ENCODE peak calls at places on chromosomes 11 and 22, in nine cellular contexts. T, V, B, H, A, K, Q, J and N are unnamed samples.

GRCh38 chr11:106302416-106302815 is 225.0 kb downstream of the AASDHPPT start:
- DNase-seq in T (no peak), V (no peak), B (no peak), H (no peak), A (no peak), K (no peak), Q (no peak), J (no peak), N (no peak)

GRCh38 chr11:44999068-44999467 is 48.4 kb upstream of the TP53I11 start:
- DNase-seq in T (no peak), V (no peak), B (no peak), H (no peak), A (no peak), K (no peak), Q (no peak), J (no peak), N (no peak)

GRCh38 chr11:19508166-19508565 is 204.5 kb upstream of the NAV2 start:
- DNase-seq in T (no peak), V (no peak), B (peak), H (no peak), A (no peak), K (no peak), Q (no peak), J (no peak), N (peak)

GRCh38 chr11:73729594-73730206 is 31.2 kb downstream of the RAB6A start:
- DNase-seq in T (no peak), V (no peak), B (no peak), H (peak), A (no peak), K (no peak), Q (no peak), J (no peak), N (peak)

GRCh38 chr11:47070769-47071168 is 105.9 kb downstream of the ARFGAP2 start:
- DNase-seq in T (no peak), V (no peak), B (no peak), H (no peak), A (no peak), K (no peak), Q (no peak), J (no peak), N (no peak)

GRCh38 chr11:68314203-68314885 is 2.0 kb downstream of the LRP5 start:
- DNase-seq in T (no peak), V (no peak), B (no peak), H (peak), A (no peak), K (no peak), Q (peak), J (no peak), N (peak)

GRCh38 chr22:39996732-39997131 is 2.0 kb downstream of the FAM83F start:
- DNase-seq in T (no peak), V (no peak), B (no peak), H (no peak), A (no peak), K (no peak), Q (no peak), J (no peak), N (no peak)

GRCh38 chr11:66728760-66729385 is at the start of gene SPTBN2:
- DNase-seq in T (no peak), V (no peak), B (no peak), H (peak), A (no peak), K (peak), Q (no peak), J (no peak), N (peak)

GRCh38 chr22:31148953-31149627 is 8.8 kb upstream of the PLA2G3 start:
- DNase-seq in T (peak), V (no peak), B (peak), H (peak), A (peak), K (peak), Q (peak), J (peak), N (peak)

GRCh38 chr11:69170704-69171103 is 15.0 kb downstream of the SMIM38 start:
- DNase-seq in T (no peak), V (peak), B (no peak), H (no peak), A (no peak), K (no peak), Q (no peak), J (no peak), N (no peak)

GRCh38 chr11:14552089-14552488 is 31.9 kb upstream of the PSMA1 start:
- DNase-seq in T (no peak), V (no peak), B (no peak), H (no peak), A (no peak), K (no peak), Q (no peak), J (no peak), N (no peak)

GRCh38 chr11:33779849-33780528 is 5.7 kb upstream of the FBXO3 start:
- DNase-seq in T (peak), V (no peak), B (no peak), H (no peak), A (no peak), K (peak), Q (peak), J (peak), N (peak)

GRCh38 chr11:67468509-67468834 is 579 bp downstream of the TMEM134 start:
- DNase-seq in T (no peak), V (no peak), B (no peak), H (peak), A (no peak), K (no peak), Q (peak), J (no peak), N (no peak)

GRCh38 chr22:39253427-39254070 is 8.8 kb upstream of the PDGFB start:
- DNase-seq in T (no peak), V (no peak), B (peak), H (peak), A (peak), K (peak), Q (peak), J (peak), N (peak)

GRCh38 chr22:46220921-46221320 is 29.2 kb downstream of the CDPF1 start:
- DNase-seq in T (no peak), V (no peak), B (no peak), H (no peak), A (no peak), K (peak), Q (no peak), J (no peak), N (no peak)

GRCh38 chr11:12193515-12194336 is 83.3 kb downstream of the MICAL2 start:
- DNase-seq in T (no peak), V (no peak), B (no peak), H (no peak), A (no peak), K (no peak), Q (no peak), J (no peak), N (no peak)

GRCh38 chr11:75474878-75475766 is 42.1 kb upstream of the KLHL35 start:
- DNase-seq in T (no peak), V (peak), B (peak), H (peak), A (peak), K (peak), Q (peak), J (no peak), N (peak)

GRCh38 chr11:100329352-100329751 is 357.7 kb upstream of the ARHGAP42 start:
- DNase-seq in T (no peak), V (no peak), B (no peak), H (no peak), A (no peak), K (no peak), Q (no peak), J (no peak), N (no peak)

GRCh38 chr11:765025-765801 is 12.1 kb downstream of the GATD1 start:
- DNase-seq in T (no peak), V (peak), B (peak), H (peak), A (peak), K (peak), Q (peak), J (no peak), N (peak)

GRCh38 chr11:63020671-63021255 is 5.1 kb upstream of the SLC22A8 start:
- DNase-seq in T (no peak), V (no peak), B (no peak), H (peak), A (no peak), K (no peak), Q (no peak), J (no peak), N (no peak)

GRCh38 chr11:17532814-17533213 is 11.4 kb downstream of the USH1C start:
- DNase-seq in T (no peak), V (no peak), B (no peak), H (no peak), A (no peak), K (no peak), Q (no peak), J (no peak), N (peak)

GRCh38 chr11:114377612-114378267 is 22.6 kb downstream of the C11orf71 start:
- DNase-seq in T (peak), V (no peak), B (no peak), H (peak), A (no peak), K (peak), Q (peak), J (no peak), N (peak)

GRCh38 chr11:66324626-66325025 is 7.8 kb upstream of the CD248 start:
- DNase-seq in T (no peak), V (no peak), B (no peak), H (no peak), A (no peak), K (peak), Q (peak), J (no peak), N (peak)

GRCh38 chr11:47152953-47153950 is 23.4 kb downstream of the ARFGAP2 start:
- DNase-seq in T (peak), V (no peak), B (peak), H (peak), A (peak), K (peak), Q (peak), J (peak), N (peak)

GRCh38 chr11:134412508-134413333 is 679 bp upstream of the B3GAT1 start:
- DNase-seq in T (no peak), V (peak), B (peak), H (peak), A (peak), K (peak), Q (no peak), J (no peak), N (peak)

GRCh38 chr11:8811571-8811970 is 99.4 kb upstream of the AKIP1 start:
- DNase-seq in T (no peak), V (no peak), B (no peak), H (no peak), A (no peak), K (peak), Q (no peak), J (no peak), N (no peak)

GRCh38 chr22:19841641-19842385 is 12.9 kb downstream of the GNB1L start:
- DNase-seq in T (no peak), V (no peak), B (no peak), H (no peak), A (no peak), K (no peak), Q (no peak), J (no peak), N (no peak)
- TF ChIP-seq CTCF in T (no peak), V (no peak), B (no peak), H (no peak), A (no peak), K (no peak), Q (no peak), J (no peak), N (no peak)

DNA sequence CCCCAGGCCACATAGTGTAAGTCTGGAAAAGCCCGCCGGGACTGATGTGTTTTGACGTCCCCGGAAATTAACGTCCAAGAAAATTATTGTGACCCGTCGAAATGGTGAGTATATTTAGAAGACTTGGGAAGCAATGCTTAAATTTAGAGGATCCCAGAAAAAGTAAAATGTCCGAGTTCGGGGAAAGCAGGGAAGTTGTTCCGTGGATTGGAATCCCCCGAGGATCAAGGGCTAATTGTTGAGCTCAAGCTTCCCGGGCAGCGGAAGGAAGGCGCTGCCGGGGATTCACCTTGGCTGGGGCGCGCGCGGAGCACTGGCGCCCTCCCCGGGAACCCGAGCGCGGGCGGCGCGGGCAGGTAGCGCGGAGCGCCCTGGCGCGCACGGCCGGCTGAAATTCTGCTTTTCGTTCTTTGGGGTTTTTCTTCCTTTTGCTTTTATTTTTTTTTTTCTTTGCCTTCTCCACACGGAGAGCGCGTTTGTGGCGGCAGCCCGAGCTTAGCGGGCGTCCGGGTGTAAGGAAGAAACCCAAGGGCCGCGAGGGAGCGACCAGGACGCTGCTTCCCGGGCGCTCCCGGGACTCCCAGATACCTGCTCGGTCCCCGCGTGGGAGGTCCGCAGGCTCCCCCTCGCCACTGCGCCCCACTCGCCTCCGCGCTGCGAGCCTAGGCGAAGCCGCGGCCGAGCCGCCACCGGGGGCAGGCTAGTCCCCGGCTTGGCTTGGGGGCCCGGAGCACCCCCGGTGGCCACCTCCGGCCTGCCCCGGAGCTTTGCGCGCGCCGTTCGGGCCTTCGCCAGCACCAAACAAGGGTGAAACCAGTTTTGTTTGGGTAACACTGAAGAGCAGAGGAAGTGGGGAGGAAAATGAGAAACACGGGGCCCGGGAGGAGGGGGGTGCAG is 4.7 kb upstream of the IGF2 start:
- DNase-seq in T (no peak), V (no peak), B (no peak), H (peak), A (no peak), K (no peak), Q (no peak), J (no peak), N (no peak)
- TF ChIP-seq CTCF in T (no peak), V (no peak), B (no peak), H (no peak), A (no peak), K (no peak), Q (peak), J (peak), N (no peak)

GRCh38 chr11:117457835-117458234 is 130.2 kb downstream of the CEP164 start:
- DNase-seq in T (no peak), V (peak), B (no peak), H (no peak), A (no peak), K (no peak), Q (no peak), J (no peak), N (no peak)
- TF ChIP-seq CTCF in T (no peak), V (no peak), B (no peak), H (no peak), A (no peak), K (no peak), Q (no peak), J (no peak), N (no peak)

GRCh38 chr22:47634342-47634741 is 871.9 kb downstream of the TBC1D22A start:
- DNase-seq in T (no peak), V (no peak), B (no peak), H (no peak), A (no peak), K (no peak), Q (no peak), J (no peak), N (no peak)
- TF ChIP-seq CTCF in T (no peak), V (no peak), B (no peak), H (no peak), A (no peak), K (no peak), Q (no peak), J (no peak), N (no peak)

DNA sequence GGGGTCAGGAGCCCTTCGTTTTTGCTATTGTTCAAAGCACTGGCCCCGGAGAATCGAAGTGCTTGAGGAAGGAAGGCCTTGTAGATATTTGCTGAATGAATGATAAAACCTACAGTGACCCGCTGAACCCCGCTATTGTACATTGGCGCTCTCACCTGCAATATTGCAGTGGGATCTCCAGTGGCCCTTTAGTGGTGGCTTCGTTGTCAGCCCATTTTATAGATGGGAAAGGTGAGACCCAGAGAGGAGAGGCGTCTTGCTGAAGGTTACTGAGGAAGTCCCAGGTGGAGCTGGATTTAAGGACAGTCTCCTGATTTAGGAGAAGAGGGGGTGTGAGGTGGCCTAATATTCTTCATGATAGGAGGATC is 1.2 kb downstream of the CDC42EP2 start:
- DNase-seq in T (no peak), V (no peak), B (no peak), H (no peak), A (no peak), K (no peak), Q (peak), J (no peak), N (no peak)
- TF ChIP-seq CTCF in T (no peak), V (peak), B (no peak), H (no peak), A (no peak), K (no peak), Q (no peak), J (no peak), N (no peak)

DNA sequence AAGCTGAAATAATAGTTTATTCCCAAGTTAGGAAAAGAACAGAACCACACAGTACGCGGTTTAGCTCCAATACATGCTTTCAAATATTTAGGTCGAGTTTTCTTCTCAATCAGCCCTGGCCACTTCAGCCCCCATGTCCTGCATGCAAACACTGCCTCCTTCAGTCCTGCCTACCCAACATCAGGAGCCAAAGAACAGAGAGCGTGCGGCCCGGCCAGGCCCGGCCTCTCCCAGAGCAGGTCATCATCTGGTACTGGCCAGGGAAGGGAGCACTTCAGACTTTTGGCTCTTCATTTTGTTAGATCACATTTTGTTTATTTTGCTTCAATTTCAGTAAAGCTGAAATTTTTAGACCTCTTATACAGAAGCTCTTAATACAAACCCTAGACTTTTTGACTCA is 6.7 kb downstream of the BRD1 start:
- DNase-seq in T (no peak), V (no peak), B (no peak), H (no peak), A (no peak), K (no peak), Q (no peak), J (no peak), N (peak)
- TF ChIP-seq CTCF in T (peak), V (no peak), B (no peak), H (no peak), A (no peak), K (no peak), Q (no peak), J (no peak), N (no peak)

GRCh38 chr11:32511926-32512325 is 71.7 kb upstream of the EIF3M start:
- DNase-seq in T (no peak), V (no peak), B (no peak), H (no peak), A (no peak), K (peak), Q (no peak), J (no peak), N (peak)
- TF ChIP-seq CTCF in T (no peak), V (no peak), B (no peak), H (no peak), A (no peak), K (no peak), Q (no peak), J (no peak), N (no peak)

GRCh38 chr11:35714882-35715612 is 52.5 kb downstream of the TRIM44 start:
- DNase-seq in T (no peak), V (no peak), B (no peak), H (no peak), A (peak), K (peak), Q (peak), J (no peak), N (peak)

GRCh38 chr11:35711173-35711910 is 48.8 kb downstream of the TRIM44 start:
- DNase-seq in T (no peak), V (no peak), B (no peak), H (peak), A (no peak), K (no peak), Q (no peak), J (no peak), N (no peak)

GRCh38 chr11:35712533-35712932 is 50.0 kb downstream of the TRIM44 start:
- DNase-seq in T (no peak), V (no peak), B (no peak), H (no peak), A (no peak), K (no peak), Q (no peak), J (no peak), N (no peak)

GRCh38 chr11:35709386-35709785 is 46.8 kb downstream of the TRIM44 start:
- DNase-seq in T (no peak), V (no peak), B (no peak), H (no peak), A (no peak), K (no peak), Q (no peak), J (no peak), N (no peak)

DNA sequence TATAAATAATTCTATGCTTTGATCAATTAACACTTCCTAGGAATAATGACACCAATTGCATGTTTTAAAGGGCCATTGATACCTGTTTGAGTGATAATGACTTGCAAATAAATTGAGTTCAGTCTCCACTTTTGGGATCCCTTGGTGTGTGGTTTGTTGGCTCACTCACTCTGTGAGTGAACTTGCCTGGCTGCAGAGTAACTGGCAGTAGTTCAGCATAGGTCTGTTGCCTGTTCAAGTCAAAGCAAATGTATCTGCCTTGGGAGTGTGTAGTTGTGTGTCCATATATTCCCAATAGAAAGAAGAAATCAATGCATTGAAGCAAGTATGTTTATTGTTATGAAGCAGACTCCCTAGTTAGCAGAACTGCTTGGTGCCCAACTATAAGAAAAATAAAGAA is 49.3 kb downstream of the TRIM44 start:
- DNase-seq in T (no peak), V (no peak), B (no peak), H (no peak), A (no peak), K (no peak), Q (no peak), J (no peak), N (no peak)
- TF ChIP-seq CTCF in T (no peak), V (no peak), B (no peak), H (no peak), A (no peak), K (no peak), Q (no peak), J (no peak), N (no peak)

GRCh38 chr11:60345489-60345888 is 18.4 kb downstream of the MS4A6E start:
- DNase-seq in T (no peak), V (peak), B (peak), H (peak), A (peak), K (peak), Q (no peak), J (no peak), N (no peak)
- TF ChIP-seq CTCF in T (no peak), V (peak), B (no peak), H (peak), A (peak), K (peak), Q (no peak), J (no peak), N (peak)